ENCODE peak calls at places on chromosomes 16 and 17, in seven cellular contexts. M, P, C, A, X, N and Z are unnamed samples.

GRCh38 chr16:12260647-12261262 is 284.2 kb downstream of the SNX29 start:
- DNase-seq in C (no peak), N (no peak), P (peak; percentile 76), X (no peak), A (no peak), M (peak; percentile 15), Z (no peak)

GRCh38 chr17:48144976-48145798 is 37.6 kb downstream of the SNX11 start:
- DNase-seq in X (no peak), P (no peak), M (no peak), N (no peak), C (no peak), A (no peak), Z (no peak)

GRCh38 chr17:15436399-15437369 is 30.7 kb downstream of the CDRT4 start:
- DNase-seq in M (peak; percentile 9), A (no peak), C (no peak), N (peak; percentile 87), X (peak; percentile 28), P (peak; percentile 68), Z (peak; percentile 51)

GRCh38 chr16:19488213-19488640 is 33.7 kb downstream of the GDE1 start:
- DNase-seq in A (no peak), C (no peak), X (no peak), N (no peak), M (no peak), P (peak; percentile 57), Z (peak; percentile 71)

GRCh38 chr17:48074322-48075054 is 26.3 kb downstream of the NFE2L1 start:
- DNase-seq in C (no peak), A (no peak), X (peak; percentile 87), N (peak; percentile 79), P (peak; percentile 86), M (peak; percentile 68), Z (no peak)

GRCh38 chr16:88634994-88635670 is 3.2 kb upstream of the IL17C start:
- DNase-seq in A (no peak), X (no peak), C (no peak), N (no peak), M (no peak), P (no peak), Z (no peak)

GRCh38 chr16:64412578-64413280 is 709.1 kb downstream of the CDH11 start:
- DNase-seq in N (no peak), A (no peak), C (no peak), X (no peak), P (no peak), M (peak; percentile 51), Z (no peak)

GRCh38 chr16:30371248-30371816 is 1.0 kb upstream of the TBC1D10B start:
- DNase-seq in P (no peak), C (no peak), N (no peak), X (no peak), M (no peak), A (no peak), Z (no peak)

GRCh38 chr16:64440421-64440831 is 681.4 kb downstream of the CDH11 start:
- DNase-seq in X (no peak), M (peak; percentile 90), P (peak; percentile 36), N (no peak), C (no peak), A (no peak), Z (no peak)

GRCh38 chr17:17242246-17242645 is 5.3 kb upstream of the FLCN start:
- DNase-seq in A (no peak), P (no peak), C (no peak), M (no peak), N (peak; percentile 35), X (no peak), Z (no peak)

GRCh38 chr16:14104066-14104465 is 32.9 kb downstream of the MRTFB start:
- DNase-seq in M (no peak), X (no peak), A (no peak), N (no peak), P (no peak), C (no peak), Z (no peak)

GRCh38 chr16:85567101-85567866 is 45.8 kb upstream of the GSE1 start:
- DNase-seq in N (no peak), C (no peak), P (no peak), M (no peak), X (no peak), A (no peak), Z (no peak)

GRCh38 chr17:43393944-43394482 is 4.8 kb upstream of the ARL4D start:
- DNase-seq in A (peak; percentile 46), C (no peak), P (peak; percentile 92), M (peak; percentile 67), N (peak; percentile 92), X (peak; percentile 94), Z (peak; percentile 92)

GRCh38 chr16:85483424-85483823 is 129.7 kb upstream of the GSE1 start:
- DNase-seq in M (no peak), C (no peak), X (no peak), A (no peak), N (no peak), P (no peak), Z (no peak)

GRCh38 chr17:63956296-63956920 is 16.3 kb downstream of the SCN4A start:
- DNase-seq in A (no peak), X (no peak), N (no peak), P (no peak), M (no peak), C (no peak), Z (no peak)

GRCh38 chr17:50312311-50312710 is 33.6 kb upstream of the XYLT2 start:
- DNase-seq in C (no peak), M (no peak), X (peak; percentile 47), A (no peak), P (no peak), N (no peak), Z (no peak)

GRCh38 chr17:83109793-83110645 is 30.6 kb downstream of the METRNL start:
- DNase-seq in M (peak; percentile 85), N (no peak), P (peak; percentile 91), X (peak; percentile 93), C (no peak), A (peak; percentile 74), Z (peak; percentile 89)

GRCh38 chr16:12235110-12235509 is 258.6 kb downstream of the SNX29 start:
- DNase-seq in A (no peak), M (no peak), N (no peak), C (no peak), P (no peak), X (no peak), Z (no peak)

GRCh38 chr16:1768767-1769401 is 2.5 kb downstream of the NME3 start:
- DNase-seq in N (no peak), C (no peak), A (no peak), M (no peak), X (no peak), P (no peak), Z (no peak)

GRCh38 chr16:1768061-1768766 is 3.1 kb downstream of the NME3 start:
- DNase-seq in C (no peak), N (no peak), M (no peak), A (no peak), X (no peak), P (no peak), Z (no peak)

GRCh38 chr16:1771072-1771863 is at the start of gene NME3:
- DNase-seq in M (peak; percentile 35), X (peak; percentile 74), C (no peak), P (peak; percentile 82), A (no peak), N (peak; percentile 86), Z (peak; percentile 96)

GRCh38 chr16:1770328-1771071 is 843 bp downstream of the NME3 start:
- DNase-seq in A (no peak), C (no peak), X (peak; percentile 42), P (peak; percentile 56), N (peak; percentile 82), M (peak; percentile 65), Z (no peak)

DNA sequence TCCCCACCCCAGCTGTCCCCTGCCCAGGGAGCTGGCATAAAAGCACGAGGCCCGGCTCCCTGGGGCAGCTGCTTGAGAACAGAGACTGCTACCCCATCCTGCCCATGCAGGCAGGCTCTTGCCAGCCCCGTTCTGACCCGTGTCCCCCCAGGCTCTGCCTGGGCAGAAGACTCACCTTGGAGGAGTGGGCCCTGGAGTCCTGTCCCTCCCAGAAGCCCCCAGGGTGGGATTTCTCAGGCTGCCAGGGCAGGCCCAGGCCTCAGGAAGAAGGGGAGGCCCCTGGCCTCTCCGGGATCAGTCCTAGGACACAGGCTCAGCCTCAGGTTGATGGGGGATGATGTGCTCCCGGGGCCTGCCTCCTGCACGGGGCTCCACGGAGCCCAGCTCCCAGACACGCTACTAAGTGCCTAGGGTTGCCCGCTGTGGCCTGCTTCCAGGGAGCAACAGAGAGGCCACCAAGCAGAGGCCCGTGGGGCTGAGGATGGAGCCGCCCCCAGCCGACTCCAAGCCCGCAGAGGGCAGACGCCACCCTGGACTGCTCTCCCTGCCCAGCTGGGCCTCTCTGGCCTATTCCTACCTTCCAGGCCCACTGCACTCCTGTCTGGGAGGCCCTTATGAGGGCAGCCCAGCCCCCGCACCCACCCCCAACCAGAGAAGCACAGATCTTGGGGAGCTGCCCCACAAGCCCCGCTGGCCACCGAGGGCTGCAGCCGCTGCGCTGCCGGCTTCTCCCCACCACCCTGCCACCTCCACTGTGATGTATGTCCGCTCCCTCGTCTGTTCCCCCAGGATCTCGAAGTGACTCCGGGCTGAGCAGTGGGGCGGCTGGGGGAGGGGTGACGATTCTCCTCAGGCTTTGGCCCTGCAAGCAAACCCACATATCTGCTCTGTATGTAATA is 1.7 kb downstream of the NME3 start:
- DNase-seq in X (no peak), A (no peak), C (no peak), M (no peak), P (no peak), N (no peak), Z (no peak)
- H3K4me3 ChIP-seq in X (peak overlapping the region; percentile 96), A (peak overlapping the region; percentile 99), C (no peak overlapping the region), M (no peak overlapping the region), P (no peak overlapping the region), N (no peak overlapping the region), Z (no peak overlapping the region)

GRCh38 chr16:1543085-1543896 is 9.8 kb downstream of the TMEM204 start:
- DNase-seq in X (no peak), N (peak; percentile 61), A (peak; percentile 49), P (no peak), M (peak; percentile 82), C (no peak), Z (peak; percentile 46)
- TF ChIP-seq CTCF in X (no peak), N (no peak), A (no peak), P (no peak), M (no peak), C (no peak), Z (no peak)

DNA sequence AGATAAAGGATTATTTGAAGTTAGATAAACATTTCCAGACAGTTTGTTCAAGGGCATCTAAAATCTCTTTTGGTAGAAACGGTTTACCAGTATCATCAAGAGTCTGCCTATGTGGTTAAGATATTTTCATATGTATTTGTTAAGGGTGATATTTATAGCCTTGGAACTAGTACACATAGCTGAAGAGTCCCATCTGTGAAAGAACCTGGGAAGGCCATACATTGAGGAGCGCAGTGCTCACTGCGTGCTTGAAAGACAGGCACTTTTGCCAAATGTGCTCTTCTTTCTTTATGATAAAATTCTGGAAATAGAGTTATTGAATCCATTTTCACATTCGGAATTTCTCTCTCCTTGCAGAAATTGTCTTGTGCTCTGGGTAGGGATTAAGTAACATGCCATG is 7.7 kb downstream of the IGSF6 start:
- DNase-seq in M (no peak), C (no peak), N (no peak), A (no peak), X (no peak), P (no peak), Z (no peak)
- H3K4me3 ChIP-seq in M (no peak overlapping the region), C (no peak overlapping the region), N (no peak overlapping the region), A (no peak overlapping the region), X (no peak overlapping the region), P (no peak overlapping the region), Z (no peak overlapping the region)

DNA sequence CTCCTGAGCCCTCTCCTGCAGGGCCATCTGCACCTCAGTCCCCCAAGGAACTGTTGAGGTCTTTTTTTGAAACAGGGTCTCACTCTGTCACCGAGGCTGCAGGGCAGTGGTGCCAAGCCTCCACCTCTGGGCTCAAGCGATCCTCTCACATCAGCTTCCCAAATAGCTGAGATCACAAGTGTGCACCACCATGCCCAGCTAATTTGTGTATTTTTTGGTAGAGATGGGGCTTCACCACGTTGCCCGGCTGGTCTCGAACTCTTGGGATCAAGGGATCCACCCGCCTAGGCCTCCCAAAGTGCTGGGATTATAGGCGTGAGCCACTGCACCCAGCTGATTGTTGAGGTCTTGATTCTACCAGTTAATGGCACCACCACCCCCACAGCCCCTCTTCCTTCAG is 27.9 kb upstream of the ENDOV start:
- DNase-seq in M (no peak), X (no peak), N (peak; percentile 28), A (no peak), C (no peak), P (no peak), Z (no peak)
- TF ChIP-seq CTCF in M (no peak), X (no peak), N (no peak), A (no peak), C (no peak), P (no peak), Z (no peak)